ENCODE peak calls at places on chromosome 13, in seven cellular contexts. N is omental fat pad; M is tibial nerve; P is ovary; K is posterior cingulate gyrus; E is EL; R is stimulated activated CD4-positive, alpha-beta T cell treated with anti-CD3 and anti-CD28 coated beads, Interleukin-4, amount 100 ng/mL, for 1 hour. L is an unnamed sample.

GRCh38 chr13:57787058-57787791 is 155.7 kb downstream of the PCDH17 start:
- DNase-seq in P (no peak), M (no peak), E (no peak), K (no peak), N (no peak), R (no peak), L (peak)

GRCh38 chr13:78383899-78384298 is 219.5 kb downstream of the POU4F1 start:
- DNase-seq in P (no peak), E (no peak), R (no peak), N (no peak), M (no peak), K (no peak), L (no peak)

GRCh38 chr13:67259208-67259607 is 29.1 kb upstream of the PCDH9 start:
- DNase-seq in K (no peak), N (no peak), E (no peak), M (no peak), P (no peak), R (no peak), L (no peak)

GRCh38 chr13:43128504-43128929 is 105.1 kb downstream of the DNAJC15 start:
- DNase-seq in M (no peak), N (no peak), E (no peak), K (no peak), R (no peak), P (no peak), L (no peak)

GRCh38 chr13:31545616-31546015 is 193.7 kb upstream of the RXFP2 start:
- DNase-seq in R (no peak), P (no peak), E (peak), N (no peak), M (no peak), K (no peak), L (no peak)

GRCh38 chr13:19606152-19606551 is 27.3 kb upstream of the MPHOSPH8 start:
- DNase-seq in K (no peak), N (no peak), P (no peak), M (no peak), R (no peak), E (peak), L (no peak)

GRCh38 chr13:32211788-32212187 is 103.4 kb downstream of the ZAR1L start:
- DNase-seq in P (no peak), R (no peak), N (no peak), E (peak), K (no peak), M (no peak), L (no peak)

GRCh38 chr13:32019612-32020233 is 11.9 kb upstream of the FRY start:
- DNase-seq in K (no peak), N (no peak), R (peak), M (no peak), P (peak), E (peak), L (peak)

GRCh38 chr13:66560189-66560588 is 669.9 kb downstream of the PCDH9 start:
- DNase-seq in R (no peak), K (no peak), M (no peak), E (no peak), N (no peak), P (no peak), L (no peak)

GRCh38 chr13:41213316-41213715 is 18.9 kb upstream of the KBTBD7 start:
- DNase-seq in E (no peak), R (no peak), N (no peak), P (no peak), K (no peak), M (no peak), L (no peak)

GRCh38 chr13:99422556-99423220 is 78.6 kb upstream of the TM9SF2 start:
- DNase-seq in E (no peak), K (no peak), R (no peak), M (no peak), P (no peak), N (no peak), L (peak)

GRCh38 chr13:44649834-44650233 is 73.7 kb upstream of the TSC22D1 start:
- DNase-seq in M (no peak), R (no peak), K (no peak), P (no peak), N (no peak), E (no peak), L (no peak)

GRCh38 chr13:112732679-112733078 is 42.8 kb downstream of the ATP11A start:
- DNase-seq in M (no peak), E (no peak), P (no peak), R (no peak), K (no peak), N (no peak), L (no peak)

GRCh38 chr13:32253911-32254399 is 61.2 kb downstream of the ZAR1L start:
- DNase-seq in P (no peak), N (no peak), R (no peak), K (no peak), E (no peak), M (no peak), L (no peak)

GRCh38 chr13:24271231-24271610 is 38.2 kb upstream of the C1QTNF9 start:
- DNase-seq in P (no peak), R (no peak), N (no peak), M (no peak), E (no peak), K (no peak), L (no peak)

GRCh38 chr13:82010780-82011179 is 1669.9 kb upstream of the SPRY2 start:
- DNase-seq in E (no peak), R (no peak), N (no peak), M (no peak), P (no peak), K (no peak), L (no peak)

GRCh38 chr13:98981596-98982195 is 3.8 kb upstream of the DOCK9 start:
- DNase-seq in R (no peak), P (no peak), K (no peak), N (no peak), M (no peak), E (no peak), L (no peak)

GRCh38 chr13:47549219-47549752 is 451.8 kb downstream of the SUCLA2 start:
- DNase-seq in N (no peak), K (no peak), R (no peak), E (no peak), P (no peak), M (no peak), L (no peak)